ENCODE peak calls at places on chromosome 11, in six cellular contexts. Z is upper lobe of left lung, D is body of pancreas, X is AG04450, S is hepatocyte, T is stomach. O is an unnamed sample. For H3K27me3 and H3K9me3, the result is how much of the 10 kb centered on the place peaks cover.

GRCh38 chr11:26025680-26026079 is 306.2 kb upstream of the ANO3 start:
- DNase-seq in Z (no peak), D (no peak), X (no peak), S (no peak), T (no peak), O (no peak)

GRCh38 chr11:63783925-63784592 is 15.5 kb upstream of the ZFTA start:
- DNase-seq in Z (peak), D (no peak), X (no peak), S (peak), T (no peak), O (no peak)

GRCh38 chr11:121249039-121249663 is 43.4 kb upstream of the SC5D start:
- DNase-seq in Z (peak), D (no peak), X (no peak), S (peak), T (no peak), O (no peak)

GRCh38 chr11:2839395-2839941 is 46.1 kb downstream of the CDKN1C start:
- DNase-seq in Z (no peak), D (no peak), X (no peak), S (peak), T (no peak), O (peak)

GRCh38 chr11:8023831-8024555 is 36.9 kb downstream of the EIF3F start:
- DNase-seq in Z (no peak), D (no peak), X (no peak), S (no peak), T (no peak), O (no peak)

GRCh38 chr11:32034149-32034548 is 56.7 kb upstream of the RCN1 start:
- DNase-seq in Z (no peak), D (no peak), X (peak), S (no peak), T (no peak), O (no peak)

GRCh38 chr11:121416909-121417567 is 35.1 kb upstream of the SORL1 start:
- DNase-seq in Z (peak), D (peak), X (peak), S (peak), T (peak), O (peak)

GRCh38 chr11:27757953-27758352 is 57.7 kb upstream of the BDNF start:
- DNase-seq in Z (no peak), D (no peak), X (peak), S (no peak), T (no peak), O (no peak)

GRCh38 chr11:27353593-27354358 is 9.2 kb downstream of the CCDC34 start:
- DNase-seq in Z (no peak), D (no peak), X (peak), S (no peak), T (no peak), O (no peak)

GRCh38 chr11:2590951-2591754 is 108.6 kb downstream of the KCNQ1OT1 start:
- DNase-seq in Z (no peak), D (peak), X (no peak), S (peak), T (no peak), O (peak)

GRCh38 chr11:27329867-27330632 is 33.0 kb downstream of the CCDC34 start:
- DNase-seq in Z (no peak), D (no peak), X (no peak), S (no peak), T (no peak), O (no peak)

GRCh38 chr11:65946655-65947054 is 1.4 kb downstream of the TSGA10IP start:
- DNase-seq in Z (no peak), D (no peak), X (no peak), S (no peak), T (no peak), O (no peak)

GRCh38 chr11:102599642-102600261 is 25.4 kb downstream of the MMP20 start:
- DNase-seq in Z (no peak), D (no peak), X (peak), S (peak), T (no peak), O (no peak)

DNA sequence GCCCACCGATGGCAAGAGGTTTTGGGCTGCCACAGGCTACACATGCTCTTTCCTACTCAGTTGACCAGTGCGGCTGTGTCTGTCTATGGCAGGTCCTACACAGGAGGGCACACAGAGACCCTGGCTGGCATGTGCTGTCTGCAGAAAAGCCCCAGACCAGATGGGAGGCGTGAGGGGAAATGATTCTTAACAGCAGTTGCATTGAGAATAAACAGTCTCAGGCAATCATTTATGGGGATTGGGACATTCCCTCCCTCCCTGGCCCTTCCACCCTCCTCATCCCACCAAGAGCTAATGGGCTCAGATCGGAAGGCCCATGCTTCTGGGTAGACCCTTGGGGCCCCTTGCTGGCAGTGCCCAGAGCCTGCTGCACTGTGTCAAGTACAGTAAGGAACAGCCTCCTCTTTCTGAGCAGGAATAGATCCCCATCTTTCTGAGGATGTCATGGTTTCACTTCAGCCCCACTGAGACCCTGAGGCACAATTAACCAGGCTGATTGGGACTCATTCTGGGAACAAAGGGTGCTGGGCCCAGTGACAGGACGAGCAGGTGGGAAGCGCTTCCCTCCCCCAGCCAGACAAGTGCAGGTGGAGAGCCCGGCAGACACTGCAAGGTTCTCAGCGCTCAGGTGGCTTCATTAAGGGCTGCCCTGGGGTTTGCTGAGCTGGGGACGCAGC is 28.3 kb downstream of the TSPAN18 start:
- DNase-seq in Z (no peak), D (no peak), X (no peak), S (no peak), T (no peak), O (no peak)
- H3K27me3 ChIP-seq in Z (under half), D (under half), X (under half), S (under half), T (under half), O (under half)

DNA sequence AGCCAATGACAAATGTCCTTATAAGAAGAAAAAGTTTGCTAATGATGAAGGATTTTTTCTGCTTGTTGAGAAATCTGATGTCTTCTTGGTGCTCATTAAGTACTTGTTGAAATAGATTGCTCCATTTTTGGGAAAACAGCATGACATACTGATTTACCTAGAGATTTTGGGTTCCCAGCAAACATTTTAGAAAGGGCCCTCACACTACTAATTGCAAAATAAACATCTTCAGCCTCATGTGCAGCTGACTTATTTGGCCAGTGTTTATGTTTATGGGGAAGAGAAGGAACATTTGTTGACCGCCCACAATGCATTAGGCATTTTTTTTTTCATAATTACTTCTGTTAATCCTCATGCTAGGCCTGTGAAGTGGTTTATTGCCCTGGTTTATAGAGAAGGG is 40.1 kb downstream of the LDLRAD3 start:
- DNase-seq in Z (no peak), D (no peak), X (no peak), S (no peak), T (no peak), O (no peak)
- H3K9me3 ChIP-seq in Z (under half), D (under half), X (under half), S (under half), T (under half), O (under half)

GRCh38 chr11:118139578-118139977 is 13.0 kb downstream of the SCN4B start:
- DNase-seq in Z (no peak), D (no peak), X (no peak), S (no peak), T (no peak), O (no peak)
- H3K27me3 ChIP-seq in Z (under half), D (under half), X (under half), S (under half), T (under half), O (under half)

GRCh38 chr11:127733552-127733951 is 733.0 kb upstream of the KIRREL3 start:
- DNase-seq in Z (peak), D (no peak), X (no peak), S (no peak), T (no peak), O (no peak)
- H3K9me3 ChIP-seq in Z (under half), D (under half), X (under half), S (under half), T (under half), O (under half)

GRCh38 chr11:20668410-20668809 is 976 bp upstream of the NELL1 start:
- DNase-seq in Z (no peak), D (no peak), X (no peak), S (no peak), T (no peak), O (no peak)
- H3K27me3 ChIP-seq in Z (under half), D (under half), X (under half), S (half or more), T (under half), O (under half)

GRCh38 chr11:5932671-5933070 is 9.4 kb upstream of the OR56A3 start:
- DNase-seq in Z (no peak), D (no peak), X (no peak), S (no peak), T (no peak), O (peak)
- H3K9me3 ChIP-seq in Z (under half), D (under half), X (half or more), S (under half), T (half or more), O (under half)

DNA sequence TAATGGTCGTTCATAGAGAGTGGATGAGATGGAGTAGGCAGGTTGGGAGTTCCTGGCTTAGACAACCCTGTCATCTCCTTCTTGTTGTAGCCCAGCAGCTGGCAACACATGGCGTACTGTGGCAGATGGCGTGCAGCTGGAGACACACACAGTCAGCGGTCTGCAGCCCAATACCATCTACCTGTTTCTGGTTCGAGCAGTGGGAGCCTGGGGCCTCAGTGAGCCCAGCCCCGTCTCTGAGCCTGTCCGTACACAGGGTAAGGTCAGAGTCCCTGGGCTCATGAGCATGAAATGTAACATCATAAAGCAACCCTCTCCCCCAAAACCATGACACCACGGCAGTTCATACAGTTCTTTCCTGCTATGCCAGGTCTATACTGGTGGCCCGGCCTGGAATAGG is 8.7 kb downstream of the ROBO3 start:
- DNase-seq in Z (peak), D (no peak), X (no peak), S (no peak), T (no peak), O (no peak)
- H3K27me3 ChIP-seq in Z (under half), D (under half), X (under half), S (half or more), T (under half), O (under half)

GRCh38 chr11:104893876-104894275 is 4.4 kb downstream of the CASP12 start:
- DNase-seq in Z (no peak), D (no peak), X (no peak), S (no peak), T (no peak), O (no peak)

GRCh38 chr11:104895619-104896018 is 2.6 kb downstream of the CASP12 start:
- DNase-seq in Z (no peak), D (no peak), X (no peak), S (no peak), T (no peak), O (no peak)

GRCh38 chr11:104892723-104893511 is 5.3 kb downstream of the CASP12 start:
- DNase-seq in Z (no peak), D (no peak), X (no peak), S (no peak), T (no peak), O (no peak)

DNA sequence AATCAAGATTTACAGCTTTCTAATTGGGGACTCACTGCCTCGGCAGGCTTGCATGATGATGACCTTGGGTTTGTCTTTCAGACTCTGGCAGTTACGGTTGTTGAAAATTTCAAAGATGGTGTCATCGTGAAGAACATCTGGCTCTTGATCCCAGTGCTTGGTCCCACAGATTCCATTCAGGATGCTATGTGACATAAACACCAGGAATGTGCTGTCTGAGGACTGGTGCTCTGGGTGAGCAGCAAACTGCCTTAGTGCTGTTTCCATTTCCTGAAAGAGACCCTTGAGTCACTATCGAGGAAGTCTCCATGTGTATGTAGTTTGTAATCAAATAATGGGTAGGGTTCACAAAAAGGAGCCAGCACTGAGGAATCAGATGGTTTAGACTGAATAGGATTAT is 7.1 kb downstream of the CASP12 start:
- DNase-seq in Z (no peak), D (no peak), X (no peak), S (no peak), T (no peak), O (no peak)
- H3K9me3 ChIP-seq in Z (under half), D (under half), X (under half), S (under half), T (under half), O (under half)

DNA sequence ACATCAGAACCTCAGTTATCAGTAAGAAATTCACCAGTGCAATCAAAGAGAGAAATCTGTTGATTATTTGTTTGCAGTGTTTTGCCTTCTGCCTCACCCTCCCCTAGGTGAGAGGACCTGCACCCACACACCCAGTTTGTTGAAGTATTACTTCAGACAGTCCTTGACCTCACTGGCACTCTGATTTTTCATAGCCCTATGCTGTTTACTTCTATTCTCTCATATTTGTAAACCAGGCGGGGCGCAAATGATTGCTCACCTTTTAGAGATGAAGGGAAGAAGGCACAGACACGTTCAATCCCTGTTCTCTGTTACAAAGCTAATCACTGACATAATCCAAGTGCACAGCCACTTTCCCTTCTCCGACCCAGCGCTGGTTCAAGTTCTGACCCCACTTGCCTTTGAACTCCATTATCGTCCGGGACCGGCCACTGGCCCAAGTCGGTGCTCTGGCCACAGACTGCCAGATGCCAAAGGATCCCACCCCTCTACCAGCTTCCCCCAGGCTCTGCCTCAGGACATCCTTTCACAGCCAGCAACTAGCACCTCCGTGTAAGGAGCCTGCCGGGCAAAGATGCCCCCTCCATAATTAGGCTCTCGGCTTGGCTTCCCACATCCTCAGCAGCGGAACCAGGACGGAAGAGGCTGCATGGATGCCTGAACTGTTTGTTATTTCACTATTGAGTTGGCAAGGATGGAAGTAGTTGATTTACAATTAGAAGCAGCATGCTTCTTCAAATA is 1.7 kb downstream of the ETS1 start:
- DNase-seq in Z (no peak), D (no peak), X (no peak), S (no peak), T (no peak), O (no peak)
- H3K27me3 ChIP-seq in Z (under half), D (under half), X (under half), S (half or more), T (under half), O (under half)

O was measured in right cardiac atrium.